ENCODE peak calls at places on chromosome 1, in five cellular contexts. Y, Q, U, G and Z are unnamed samples.

GRCh38 chr1:20483833-20484525 is 2.0 kb downstream of the CAMK2N1 start:
- DNase-seq in Y (peak; percentile 37), Q (no peak), U (peak; percentile 39), G (no peak), Z (peak; percentile 59)

GRCh38 chr1:27366411-27367159 is at the start of gene MAP3K6:
- DNase-seq in Y (peak; percentile 84), Q (peak; percentile 89), U (peak; percentile 88), G (peak; percentile 68), Z (peak; percentile 71)

GRCh38 chr1:57156907-57157306 is 191.1 kb upstream of the C8B start:
- DNase-seq in Y (no peak), Q (no peak), U (no peak), G (no peak), Z (no peak)

GRCh38 chr1:27634166-27634981 is 611 bp downstream of the FGR start:
- DNase-seq in Y (peak; percentile 32), Q (peak; percentile 69), U (no peak), G (no peak), Z (peak; percentile 64)

GRCh38 chr1:33985656-33986055 is 121.8 kb downstream of the HMGB4 start:
- DNase-seq in Y (no peak), Q (no peak), U (no peak), G (no peak), Z (no peak)

GRCh38 chr1:20365421-20366075 is 74.9 kb downstream of the VWA5B1 start:
- DNase-seq in Y (no peak), Q (no peak), U (no peak), G (no peak), Z (no peak)

GRCh38 chr1:96931136-96931535 is 209.6 kb downstream of the PTBP2 start:
- DNase-seq in Y (no peak), Q (no peak), U (no peak), G (no peak), Z (no peak)

GRCh38 chr1:116806245-116806644 is 52.0 kb downstream of the CD2 start:
- DNase-seq in Y (no peak), Q (no peak), U (no peak), G (no peak), Z (no peak)

GRCh38 chr1:241679961-241680360 is 27.9 kb downstream of the WDR64 start:
- DNase-seq in Y (no peak), Q (no peak), U (no peak), G (no peak), Z (no peak)

GRCh38 chr1:163082971-163083370 is 13.8 kb downstream of the RGS4 start:
- DNase-seq in Y (peak; percentile 44), Q (peak; percentile 34), U (no peak), G (peak; percentile 8), Z (no peak)

GRCh38 chr1:24978383-24979032 is 48.4 kb upstream of the RUNX3 start:
- DNase-seq in Y (no peak), Q (no peak), U (no peak), G (no peak), Z (no peak)

GRCh38 chr1:12618661-12619395 is 818 bp upstream of the DHRS3 start:
- DNase-seq in Y (peak; percentile 91), Q (peak; percentile 83), U (peak; percentile 76), G (peak; percentile 82), Z (peak; percentile 57)

GRCh38 chr1:117365350-117366280 is 1.6 kb upstream of the MAN1A2 start:
- DNase-seq in Y (peak; percentile 16), Q (no peak), U (peak; percentile 29), G (peak; percentile 28), Z (no peak)

GRCh38 chr1:223052479-223052878 is 90.6 kb downstream of the TLR5 start:
- DNase-seq in Y (no peak), Q (no peak), U (no peak), G (no peak), Z (no peak)

GRCh38 chr1:95017775-95018174 is 55.0 kb downstream of the ALG14 start:
- DNase-seq in Y (no peak), Q (no peak), U (no peak), G (no peak), Z (no peak)

GRCh38 chr1:30778156-30778978 is 20.8 kb upstream of the LAPTM5 start:
- DNase-seq in Y (peak; percentile 94), Q (no peak), U (no peak), G (peak; percentile 92), Z (no peak)

GRCh38 chr1:58848818-58849411 is 65.1 kb upstream of the JUN start:
- DNase-seq in Y (peak; percentile 94), Q (peak; percentile 52), U (peak; percentile 63), G (peak; percentile 94), Z (no peak)

GRCh38 chr1:98662354-98662665 is 789 bp downstream of the SNX7 start:
- DNase-seq in Y (peak; percentile 56), Q (no peak), U (no peak), G (no peak), Z (no peak)

DNA sequence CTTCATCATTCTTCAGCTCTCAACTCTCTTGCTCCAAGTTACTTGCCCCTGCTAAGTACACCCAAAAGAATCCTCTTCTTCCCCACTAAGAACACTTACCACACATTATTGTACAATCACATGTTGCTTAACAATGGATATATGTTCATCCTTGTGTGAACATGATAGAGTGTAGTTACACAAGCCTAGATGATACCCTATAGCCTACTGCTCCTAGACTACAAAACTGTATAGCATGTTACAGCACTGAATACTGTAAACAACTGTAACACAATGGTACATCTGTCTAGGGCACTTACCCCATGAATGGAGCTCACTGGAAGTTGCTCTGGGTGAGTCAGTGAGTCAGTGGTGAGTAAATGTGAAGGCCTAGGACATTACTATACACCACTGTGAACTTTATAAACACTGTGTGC is 77.4 kb downstream of the RERE start:
- DNase-seq in Y (peak; percentile 61), Q (no peak), U (no peak), G (peak; percentile 87), Z (no peak)
- TF ChIP-seq CTCF in Y (no peak), Q (no peak), U (no peak), G (no peak), Z (no peak)

GRCh38 chr1:199898654-199899053 is 128.9 kb upstream of the NR5A2 start:
- DNase-seq in Y (peak; percentile 9), Q (no peak), U (no peak), G (peak; percentile 40), Z (no peak)
- TF ChIP-seq CTCF in Y (no peak), Q (no peak), U (no peak), G (no peak), Z (no peak)

GRCh38 chr1:215824245-215824644 is 257.1 kb downstream of the KCTD3 start:
- DNase-seq in Y (peak; percentile 27), Q (no peak), U (no peak), G (peak; percentile 28), Z (no peak)
- TF ChIP-seq CTCF in Y (peak; percentile 44), Q (no peak), U (no peak), G (peak; percentile 63), Z (no peak)

DNA sequence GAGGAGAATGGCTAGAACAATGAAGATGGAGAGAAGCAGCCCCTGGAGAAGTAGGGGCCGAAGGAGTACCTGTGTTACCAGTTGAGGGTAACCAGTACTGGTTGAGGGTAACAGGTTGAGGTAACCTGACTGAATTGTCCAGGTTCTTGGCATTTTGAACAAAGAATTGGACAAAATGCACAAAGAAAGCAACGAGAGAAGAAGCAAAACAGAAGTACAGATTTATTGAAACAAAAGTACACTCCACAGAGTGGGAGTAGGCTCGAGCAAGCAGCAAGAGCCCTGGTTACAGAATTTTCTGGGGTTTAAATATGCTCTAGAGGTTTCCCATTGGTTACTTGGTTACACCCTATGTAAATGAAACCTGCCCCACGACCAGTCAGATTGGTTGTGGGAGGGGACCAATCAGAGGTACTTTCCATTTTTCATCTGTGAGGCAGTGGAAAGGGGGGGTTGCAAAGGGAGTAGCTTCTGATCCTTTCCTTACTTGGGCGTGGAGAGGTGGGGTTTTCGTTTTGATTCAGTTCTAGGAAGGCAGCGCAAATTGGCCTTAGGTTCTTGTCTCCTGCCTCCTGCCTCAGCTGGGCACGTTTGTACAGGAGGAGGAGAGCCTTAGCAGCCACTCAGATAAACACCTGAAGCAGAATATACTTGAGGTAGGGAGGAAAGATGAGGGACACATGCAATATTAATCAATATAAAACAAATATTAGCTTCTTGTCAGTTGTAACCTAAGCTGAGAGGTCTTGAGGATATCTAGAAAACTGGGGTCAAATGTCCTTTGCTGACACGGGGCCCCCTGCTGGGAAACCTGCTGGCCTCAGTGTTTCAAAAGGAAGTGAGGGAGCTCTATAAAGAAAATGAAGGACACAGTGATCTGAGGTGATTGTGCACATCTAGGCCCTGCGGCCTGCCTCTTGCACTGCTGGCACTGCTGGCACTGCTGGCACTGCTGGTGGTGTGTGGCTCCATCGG is 14.3 kb upstream of the LSM10 start:
- DNase-seq in Y (peak; percentile 51), Q (no peak), U (no peak), G (peak; percentile 74), Z (no peak)
- TF ChIP-seq CTCF in Y (peak; percentile 10), Q (no peak), U (no peak), G (no peak), Z (no peak)

GRCh38 chr1:110280126-110280525 is 59.1 kb upstream of the RBM15 start:
- DNase-seq in Y (no peak), Q (no peak), U (no peak), G (no peak), Z (no peak)
- TF ChIP-seq CTCF in Y (no peak), Q (no peak), U (no peak), G (no peak), Z (no peak)

GRCh38 chr1:68233202-68233601 is 879 bp upstream of the WLS start:
- DNase-seq in Y (no peak), Q (no peak), U (no peak), G (no peak), Z (no peak)

GRCh38 chr1:68231627-68232303 is 558 bp downstream of the WLS start:
- DNase-seq in Y (peak; percentile 85), Q (peak; percentile 66), U (peak; percentile 81), G (peak; percentile 70), Z (peak; percentile 39)

GRCh38 chr1:68230901-68231626 is 1.3 kb downstream of the WLS start:
- DNase-seq in Y (peak; percentile 20), Q (peak; percentile 30), U (peak; percentile 61), G (no peak), Z (peak; percentile 47)

GRCh38 chr1:68234094-68234493 is 1.8 kb upstream of the WLS start:
- DNase-seq in Y (no peak), Q (no peak), U (no peak), G (no peak), Z (no peak)

GRCh38 chr1:68232354-68233148 is at the start of gene WLS:
- DNase-seq in Y (peak; percentile 89), Q (peak; percentile 83), U (peak; percentile 85), G (peak; percentile 80), Z (peak; percentile 86)
- TF ChIP-seq CTCF in Y (peak; percentile 8), Q (peak; percentile 25), U (peak; percentile 46), G (peak; percentile 35), Z (no peak)

GRCh38 chr1:167722870-167723251 is 1.1 kb downstream of the MPZL1 start:
- DNase-seq in Y (no peak), Q (no peak), U (no peak), G (no peak), Z (no peak)

GRCh38 chr1:167722152-167722869 is 529 bp downstream of the MPZL1 start:
- DNase-seq in Y (peak; percentile 29), Q (peak; percentile 34), U (peak; percentile 48), G (peak; percentile 33), Z (peak; percentile 72)

GRCh38 chr1:167718926-167719691 is 2.7 kb upstream of the MPZL1 start:
- DNase-seq in Y (no peak), Q (no peak), U (no peak), G (no peak), Z (no peak)

GRCh38 chr1:167721617-167722151 is at the start of gene MPZL1:
- DNase-seq in Y (peak; percentile 96), Q (peak; percentile 98), U (peak; percentile 97), G (peak; percentile 96), Z (peak; percentile 97)

GRCh38 chr1:167720965-167721616 is 691 bp upstream of the MPZL1 start:
- DNase-seq in Y (peak; percentile 65), Q (peak; percentile 37), U (peak; percentile 32), G (peak; percentile 76), Z (no peak)
- TF ChIP-seq CTCF in Y (peak; percentile 50), Q (peak; percentile 60), U (no peak), G (peak; percentile 70), Z (no peak)